ENCODE peak calls at places on chromosomes 7 and 10, in five cellular contexts. One of them, this sample, is unnamed.

GRCh38 chr7:90973146-90973545 is 291.1 kb upstream of the FZD1 start:
- DNase-seq in NAMALWA: no peak
- DNase-seq in adipocyte: peak
- DNase-seq in effector CD4-positive, alpha-beta T cell: no peak
- DNase-seq in HCT116: no peak
- DNase-seq in this sample: peak

GRCh38 chr7:5420108-5420840 is 3.4 kb downstream of the TNRC18 start:
- DNase-seq in NAMALWA: no peak
- DNase-seq in adipocyte: no peak
- DNase-seq in effector CD4-positive, alpha-beta T cell: no peak
- DNase-seq in HCT116: no peak
- DNase-seq in this sample: no peak

GRCh38 chr10:34916368-34916767 is 101.3 kb upstream of the PARD3 start:
- DNase-seq in NAMALWA: no peak
- DNase-seq in adipocyte: peak
- DNase-seq in effector CD4-positive, alpha-beta T cell: no peak
- DNase-seq in HCT116: no peak
- DNase-seq in this sample: peak

GRCh38 chr7:130365511-130366441 is 14.5 kb upstream of the CPA1 start:
- DNase-seq in NAMALWA: peak
- DNase-seq in adipocyte: peak
- DNase-seq in effector CD4-positive, alpha-beta T cell: no peak
- DNase-seq in HCT116: no peak
- DNase-seq in this sample: peak

GRCh38 chr7:16745645-16746044 is 7.9 kb upstream of the TSPAN13 start:
- DNase-seq in NAMALWA: no peak
- DNase-seq in adipocyte: no peak
- DNase-seq in effector CD4-positive, alpha-beta T cell: no peak
- DNase-seq in HCT116: no peak
- DNase-seq in this sample: no peak

GRCh38 chr7:78151229-78151628 is 352.7 kb downstream of the PHTF2 start:
- DNase-seq in NAMALWA: no peak
- DNase-seq in adipocyte: peak
- DNase-seq in effector CD4-positive, alpha-beta T cell: no peak
- DNase-seq in HCT116: no peak
- DNase-seq in this sample: peak

GRCh38 chr7:4745971-4746919 is 29.2 kb upstream of the AP5Z1 start:
- DNase-seq in NAMALWA: peak
- DNase-seq in adipocyte: peak
- DNase-seq in effector CD4-positive, alpha-beta T cell: no peak
- DNase-seq in HCT116: no peak
- DNase-seq in this sample: peak

GRCh38 chr7:117800406-117800805 is 72.8 kb downstream of the CTTNBP2 start:
- DNase-seq in NAMALWA: no peak
- DNase-seq in adipocyte: peak
- DNase-seq in effector CD4-positive, alpha-beta T cell: no peak
- DNase-seq in HCT116: no peak
- DNase-seq in this sample: no peak

GRCh38 chr7:26305048-26305868 is 13.6 kb downstream of the SNX10 start:
- DNase-seq in NAMALWA: no peak
- DNase-seq in adipocyte: no peak
- DNase-seq in effector CD4-positive, alpha-beta T cell: no peak
- DNase-seq in HCT116: no peak
- DNase-seq in this sample: no peak

GRCh38 chr7:130070900-130071622 is 727 bp downstream of the KLHDC10 start:
- DNase-seq in NAMALWA: peak
- DNase-seq in adipocyte: peak
- DNase-seq in effector CD4-positive, alpha-beta T cell: no peak
- DNase-seq in HCT116: no peak
- DNase-seq in this sample: no peak

GRCh38 chr10:101512741-101513140 is 75.3 kb downstream of the POLL start:
- DNase-seq in NAMALWA: no peak
- DNase-seq in adipocyte: peak
- DNase-seq in effector CD4-positive, alpha-beta T cell: no peak
- DNase-seq in HCT116: no peak
- DNase-seq in this sample: peak

GRCh38 chr10:61937631-61938284 is 36.3 kb downstream of the ARID5B start:
- DNase-seq in NAMALWA: no peak
- DNase-seq in adipocyte: peak
- DNase-seq in effector CD4-positive, alpha-beta T cell: no peak
- DNase-seq in HCT116: no peak
- DNase-seq in this sample: no peak

GRCh38 chr10:82378146-82378545 is 503.2 kb downstream of the NRG3 start:
- DNase-seq in NAMALWA: no peak
- DNase-seq in adipocyte: no peak
- DNase-seq in effector CD4-positive, alpha-beta T cell: no peak
- DNase-seq in HCT116: no peak
- DNase-seq in this sample: peak

GRCh38 chr10:78215645-78216044 is 182.0 kb downstream of the RPS24 start:
- DNase-seq in NAMALWA: no peak
- DNase-seq in adipocyte: peak
- DNase-seq in effector CD4-positive, alpha-beta T cell: no peak
- DNase-seq in HCT116: no peak
- DNase-seq in this sample: peak

GRCh38 chr7:13835442-13835841 is 154.0 kb downstream of the ETV1 start:
- DNase-seq in NAMALWA: no peak
- DNase-seq in adipocyte: no peak
- DNase-seq in effector CD4-positive, alpha-beta T cell: no peak
- DNase-seq in HCT116: no peak
- DNase-seq in this sample: no peak

GRCh38 chr10:46517541-46517940 is 38.9 kb downstream of the GPRIN2 start:
- DNase-seq in NAMALWA: no peak
- DNase-seq in adipocyte: no peak
- DNase-seq in effector CD4-positive, alpha-beta T cell: no peak
- DNase-seq in HCT116: no peak
- DNase-seq in this sample: no peak

GRCh38 chr10:46536781-46537180 is 19.7 kb downstream of the GPRIN2 start:
- DNase-seq in NAMALWA: no peak
- DNase-seq in adipocyte: no peak
- DNase-seq in effector CD4-positive, alpha-beta T cell: no peak
- DNase-seq in HCT116: no peak
- DNase-seq in this sample: no peak

GRCh38 chr10:47222461-47222860 is 77.5 kb upstream of the GDF10 start:
- DNase-seq in NAMALWA: no peak
- DNase-seq in adipocyte: no peak
- DNase-seq in effector CD4-positive, alpha-beta T cell: no peak
- DNase-seq in HCT116: no peak
- DNase-seq in this sample: no peak

GRCh38 chr10:131825960-131826650 is 74.7 kb upstream of the PPP2R2D start:
- DNase-seq in NAMALWA: no peak
- DNase-seq in adipocyte: no peak
- DNase-seq in effector CD4-positive, alpha-beta T cell: no peak
- DNase-seq in HCT116: no peak
- DNase-seq in this sample: no peak

GRCh38 chr10:1664565-1664964 is 72.8 kb downstream of the ADARB2 start:
- DNase-seq in NAMALWA: no peak
- DNase-seq in adipocyte: no peak
- DNase-seq in effector CD4-positive, alpha-beta T cell: no peak
- DNase-seq in HCT116: no peak
- DNase-seq in this sample: no peak